ENCODE peak calls at places on chromosomes 7 and 10, in five cellular contexts. One of them, this sample, is unnamed.

GRCh38 chr10:47449102-47449978 is 34.6 kb downstream of the ANXA8 start:
- DNase-seq in fibroblast of lung: no peak
- DNase-seq in lung: no peak
- DNase-seq in endothelial cell of umbilical vein: no peak
- DNase-seq in ovary: no peak
- DNase-seq in this sample: no peak

GRCh38 chr7:130814753-130815152 is 80.7 kb upstream of the KLF14 start:
- DNase-seq in fibroblast of lung: peak; percentile 34
- DNase-seq in lung: no peak
- DNase-seq in endothelial cell of umbilical vein: peak; percentile 37
- DNase-seq in ovary: no peak
- DNase-seq in this sample: peak; percentile 70

GRCh38 chr7:114082934-114083647 is 164.3 kb upstream of the PPP1R3A start:
- DNase-seq in fibroblast of lung: peak; percentile 13
- DNase-seq in lung: no peak
- DNase-seq in endothelial cell of umbilical vein: peak; percentile 63
- DNase-seq in ovary: peak; percentile 31
- DNase-seq in this sample: peak; percentile 54

GRCh38 chr7:99380823-99381663 is 6.5 kb downstream of the ARPC1B start:
- DNase-seq in fibroblast of lung: no peak
- DNase-seq in lung: peak; percentile 50
- DNase-seq in endothelial cell of umbilical vein: no peak
- DNase-seq in ovary: no peak
- DNase-seq in this sample: peak; percentile 41

GRCh38 chr7:121084748-121085336 is 96.3 kb downstream of the CPED1 start:
- DNase-seq in fibroblast of lung: peak; percentile 96
- DNase-seq in lung: no peak
- DNase-seq in endothelial cell of umbilical vein: peak; percentile 67
- DNase-seq in ovary: no peak
- DNase-seq in this sample: peak; percentile 91

GRCh38 chr10:21533577-21534475 is at the start of gene MLLT10:
- DNase-seq in fibroblast of lung: peak; percentile 97
- DNase-seq in lung: peak; percentile 95
- DNase-seq in endothelial cell of umbilical vein: peak; percentile 97
- DNase-seq in ovary: peak; percentile 94
- DNase-seq in this sample: peak; percentile 96

GRCh38 chr7:33392143-33392542 is 262.8 kb downstream of the BBS9 start:
- DNase-seq in fibroblast of lung: no peak
- DNase-seq in lung: no peak
- DNase-seq in endothelial cell of umbilical vein: no peak
- DNase-seq in ovary: no peak
- DNase-seq in this sample: no peak

GRCh38 chr7:234712-235553 is 42.6 kb downstream of the FAM20C start:
- DNase-seq in fibroblast of lung: no peak
- DNase-seq in lung: no peak
- DNase-seq in endothelial cell of umbilical vein: no peak
- DNase-seq in ovary: peak; percentile 67
- DNase-seq in this sample: peak; percentile 64

GRCh38 chr7:117982071-117983055 is 109.1 kb upstream of the CTTNBP2 start:
- DNase-seq in fibroblast of lung: no peak
- DNase-seq in lung: no peak
- DNase-seq in endothelial cell of umbilical vein: peak; percentile 76
- DNase-seq in ovary: no peak
- DNase-seq in this sample: no peak

GRCh38 chr10:31886885-31887284 is 41.7 kb downstream of the ARHGAP12 start:
- DNase-seq in fibroblast of lung: peak; percentile 17
- DNase-seq in lung: no peak
- DNase-seq in endothelial cell of umbilical vein: no peak
- DNase-seq in ovary: no peak
- DNase-seq in this sample: no peak

GRCh38 chr7:147428075-147428474 is 1162.5 kb upstream of the C7orf33 start:
- DNase-seq in fibroblast of lung: no peak
- DNase-seq in lung: no peak
- DNase-seq in endothelial cell of umbilical vein: no peak
- DNase-seq in ovary: no peak
- DNase-seq in this sample: no peak

GRCh38 chr10:108789911-108790310 is 1133.4 kb downstream of the XPNPEP1 start:
- DNase-seq in fibroblast of lung: peak; percentile 92
- DNase-seq in lung: no peak
- DNase-seq in endothelial cell of umbilical vein: no peak
- DNase-seq in ovary: no peak
- DNase-seq in this sample: peak; percentile 89

GRCh38 chr7:90178592-90179279 is 24.5 kb downstream of the STEAP1 start:
- DNase-seq in fibroblast of lung: peak; percentile 93
- DNase-seq in lung: no peak
- DNase-seq in endothelial cell of umbilical vein: peak; percentile 85
- DNase-seq in ovary: no peak
- DNase-seq in this sample: peak; percentile 95

GRCh38 chr10:12638103-12638502 is 288.8 kb downstream of the CAMK1D start:
- DNase-seq in fibroblast of lung: peak; percentile 55
- DNase-seq in lung: no peak
- DNase-seq in endothelial cell of umbilical vein: no peak
- DNase-seq in ovary: no peak
- DNase-seq in this sample: peak; percentile 15

GRCh38 chr10:17479822-17480221 is 25.4 kb upstream of the ST8SIA6 start:
- DNase-seq in fibroblast of lung: peak; percentile 56
- DNase-seq in lung: no peak
- DNase-seq in endothelial cell of umbilical vein: no peak
- DNase-seq in ovary: no peak
- DNase-seq in this sample: no peak

GRCh38 chr7:133044722-133045473 is 37.0 kb downstream of the CHCHD3 start:
- DNase-seq in fibroblast of lung: no peak
- DNase-seq in lung: no peak
- DNase-seq in endothelial cell of umbilical vein: no peak
- DNase-seq in ovary: no peak
- DNase-seq in this sample: no peak

GRCh38 chr10:7318836-7319235 is 92.0 kb downstream of the SFMBT2 start:
- DNase-seq in fibroblast of lung: no peak
- DNase-seq in lung: no peak
- DNase-seq in endothelial cell of umbilical vein: no peak
- DNase-seq in ovary: no peak
- DNase-seq in this sample: no peak

GRCh38 chr7:106041140-106041717 is 70.9 kb downstream of the SYPL1 start:
- DNase-seq in fibroblast of lung: peak; percentile 34
- DNase-seq in lung: no peak
- DNase-seq in endothelial cell of umbilical vein: peak; percentile 35
- DNase-seq in ovary: no peak
- DNase-seq in this sample: peak; percentile 71

GRCh38 chr7:69624431-69624830 is 26.2 kb downstream of the AUTS2 start:
- DNase-seq in fibroblast of lung: no peak
- DNase-seq in lung: no peak
- DNase-seq in endothelial cell of umbilical vein: no peak
- DNase-seq in ovary: no peak
- DNase-seq in this sample: no peak

GRCh38 chr7:132075573-132075972 is 500.7 kb downstream of the PLXNA4 start:
- DNase-seq in fibroblast of lung: no peak
- DNase-seq in lung: no peak
- DNase-seq in endothelial cell of umbilical vein: no peak
- DNase-seq in ovary: no peak
- DNase-seq in this sample: peak; percentile 8

GRCh38 chr10:12846718-12847117 is 154.8 kb downstream of the CCDC3 start:
- DNase-seq in fibroblast of lung: peak; percentile 31
- DNase-seq in lung: no peak
- DNase-seq in endothelial cell of umbilical vein: no peak
- DNase-seq in ovary: no peak
- DNase-seq in this sample: no peak

GRCh38 chr10:116316533-116316932 is 7.7 kb upstream of the CCDC172 start:
- DNase-seq in fibroblast of lung: peak; percentile 56
- DNase-seq in lung: no peak
- DNase-seq in endothelial cell of umbilical vein: no peak
- DNase-seq in ovary: no peak
- DNase-seq in this sample: no peak

GRCh38 chr7:139999516-139999915 is 63.2 kb downstream of the PARP12 start:
- DNase-seq in fibroblast of lung: no peak
- DNase-seq in lung: no peak
- DNase-seq in endothelial cell of umbilical vein: no peak
- DNase-seq in ovary: no peak
- DNase-seq in this sample: no peak

GRCh38 chr7:99046722-99047121 is 97.2 kb downstream of the SMURF1 start:
- DNase-seq in fibroblast of lung: no peak
- DNase-seq in lung: no peak
- DNase-seq in endothelial cell of umbilical vein: no peak
- DNase-seq in ovary: no peak
- DNase-seq in this sample: no peak

GRCh38 chr10:69732826-69733150 is 68.9 kb upstream of the COL13A1 start:
- DNase-seq in fibroblast of lung: no peak
- DNase-seq in lung: no peak
- DNase-seq in endothelial cell of umbilical vein: no peak
- DNase-seq in ovary: no peak
- DNase-seq in this sample: no peak
- H3K4me1 ChIP-seq in fibroblast of lung: peaks cover 29% of the 10 kb centered on the region
- H3K4me1 ChIP-seq in lung: no peaks in the 10 kb centered on the region
- H3K4me1 ChIP-seq in endothelial cell of umbilical vein: peaks cover 17% of the 10 kb centered on the region
- H3K4me1 ChIP-seq in ovary: peaks cover 9% of the 10 kb centered on the region
- H3K4me1 ChIP-seq in this sample: peaks cover 37% of the 10 kb centered on the region

DNA sequence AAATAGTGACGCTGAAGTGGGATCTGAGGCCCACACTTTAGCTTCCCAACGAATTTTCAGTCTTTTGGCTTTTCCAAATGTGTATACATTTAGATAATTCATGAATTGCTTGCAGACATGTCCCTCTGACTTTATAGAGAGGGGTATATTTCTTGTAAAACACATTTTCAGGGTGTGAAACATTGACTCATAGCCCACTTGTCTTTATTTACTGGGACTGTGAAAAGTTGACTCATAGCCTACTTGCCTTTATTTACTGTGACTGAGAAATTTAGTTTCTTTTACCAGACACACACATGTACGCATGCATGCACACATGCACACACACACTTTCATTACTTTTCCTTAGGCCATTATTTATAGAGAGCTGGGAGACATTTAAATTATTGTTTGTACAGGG is 79.1 kb downstream of the VTI1A start:
- DNase-seq in fibroblast of lung: peak; percentile 41
- DNase-seq in lung: no peak
- DNase-seq in endothelial cell of umbilical vein: no peak
- DNase-seq in ovary: no peak
- DNase-seq in this sample: peak; percentile 42
- H3K4me1 ChIP-seq in fibroblast of lung: peaks cover 6% of the 10 kb centered on the region
- H3K4me1 ChIP-seq in lung: no peaks in the 10 kb centered on the region
- H3K4me1 ChIP-seq in endothelial cell of umbilical vein: no peaks in the 10 kb centered on the region
- H3K4me1 ChIP-seq in ovary: peaks cover under 1% of the 10 kb centered on the region
- H3K4me1 ChIP-seq in this sample: peaks cover 28% of the 10 kb centered on the region

GRCh38 chr10:117782276-117782675 is 239.7 kb downstream of the EMX2 start:
- DNase-seq in fibroblast of lung: no peak
- DNase-seq in lung: no peak
- DNase-seq in endothelial cell of umbilical vein: no peak
- DNase-seq in ovary: no peak
- DNase-seq in this sample: no peak

GRCh38 chr10:117784776-117785175 is 242.2 kb downstream of the EMX2 start:
- DNase-seq in fibroblast of lung: no peak
- DNase-seq in lung: no peak
- DNase-seq in endothelial cell of umbilical vein: no peak
- DNase-seq in ovary: no peak
- DNase-seq in this sample: no peak

GRCh38 chr10:117781216-117781836 is 238.8 kb downstream of the EMX2 start:
- DNase-seq in fibroblast of lung: no peak
- DNase-seq in lung: no peak
- DNase-seq in endothelial cell of umbilical vein: no peak
- DNase-seq in ovary: no peak
- DNase-seq in this sample: no peak

GRCh38 chr10:117780411-117780810 is 237.9 kb downstream of the EMX2 start:
- DNase-seq in fibroblast of lung: no peak
- DNase-seq in lung: no peak
- DNase-seq in endothelial cell of umbilical vein: no peak
- DNase-seq in ovary: no peak
- DNase-seq in this sample: no peak

DNA sequence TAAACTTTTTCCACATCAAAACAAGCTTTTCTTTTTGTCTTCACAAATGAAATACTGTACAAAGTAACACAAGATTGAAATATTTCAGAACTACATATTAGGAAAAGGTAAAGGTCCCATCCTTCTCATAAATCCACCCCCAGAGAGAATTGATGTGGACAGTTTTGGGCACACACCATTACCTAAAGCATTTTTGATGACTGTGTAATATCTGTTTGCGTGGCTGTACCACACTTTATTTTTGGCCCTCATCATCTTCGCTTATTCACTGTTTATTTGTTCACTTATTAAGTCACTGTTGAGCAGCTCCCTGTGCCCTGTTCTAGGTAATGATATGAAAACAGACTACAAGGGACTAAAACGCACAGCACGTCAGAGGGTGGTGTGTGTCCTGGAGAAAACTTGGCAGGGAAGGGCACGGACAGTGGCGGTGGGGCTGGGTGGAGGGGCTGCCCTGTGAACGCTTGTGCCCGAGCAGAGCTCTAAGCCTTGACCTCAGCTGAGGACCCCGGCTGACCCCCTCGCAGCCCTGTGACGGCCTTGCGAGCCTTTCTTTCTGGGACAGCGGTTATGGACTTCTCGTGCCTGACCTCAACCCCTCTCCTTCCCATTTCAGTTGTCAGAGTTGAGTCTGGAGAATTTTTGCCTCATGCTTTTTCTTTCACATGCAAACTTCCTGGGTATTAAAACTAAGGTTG is 241.3 kb downstream of the EMX2 start:
- DNase-seq in fibroblast of lung: no peak
- DNase-seq in lung: no peak
- DNase-seq in endothelial cell of umbilical vein: no peak
- DNase-seq in ovary: no peak
- DNase-seq in this sample: no peak
- H3K4me1 ChIP-seq in fibroblast of lung: no peaks in the 10 kb centered on the region
- H3K4me1 ChIP-seq in lung: no peaks in the 10 kb centered on the region
- H3K4me1 ChIP-seq in endothelial cell of umbilical vein: no peaks in the 10 kb centered on the region
- H3K4me1 ChIP-seq in ovary: no peaks in the 10 kb centered on the region
- H3K4me1 ChIP-seq in this sample: no peaks in the 10 kb centered on the region

GRCh38 chr10:14555806-14556205 is 218.9 kb downstream of the FAM107B start:
- DNase-seq in fibroblast of lung: no peak
- DNase-seq in lung: no peak
- DNase-seq in endothelial cell of umbilical vein: no peak
- DNase-seq in ovary: no peak
- DNase-seq in this sample: no peak

GRCh38 chr10:14556285-14556956 is 218.3 kb downstream of the FAM107B start:
- DNase-seq in fibroblast of lung: peak; percentile 22
- DNase-seq in lung: no peak
- DNase-seq in endothelial cell of umbilical vein: peak; percentile 59
- DNase-seq in ovary: no peak
- DNase-seq in this sample: no peak

GRCh38 chr10:14553434-14553833 is 221.3 kb downstream of the FAM107B start:
- DNase-seq in fibroblast of lung: peak; percentile 65
- DNase-seq in lung: no peak
- DNase-seq in endothelial cell of umbilical vein: no peak
- DNase-seq in ovary: no peak
- DNase-seq in this sample: peak; percentile 88

GRCh38 chr10:14554091-14554842 is 220.4 kb downstream of the FAM107B start:
- DNase-seq in fibroblast of lung: peak; percentile 19
- DNase-seq in lung: no peak
- DNase-seq in endothelial cell of umbilical vein: peak; percentile 51
- DNase-seq in ovary: no peak
- DNase-seq in this sample: no peak

DNA sequence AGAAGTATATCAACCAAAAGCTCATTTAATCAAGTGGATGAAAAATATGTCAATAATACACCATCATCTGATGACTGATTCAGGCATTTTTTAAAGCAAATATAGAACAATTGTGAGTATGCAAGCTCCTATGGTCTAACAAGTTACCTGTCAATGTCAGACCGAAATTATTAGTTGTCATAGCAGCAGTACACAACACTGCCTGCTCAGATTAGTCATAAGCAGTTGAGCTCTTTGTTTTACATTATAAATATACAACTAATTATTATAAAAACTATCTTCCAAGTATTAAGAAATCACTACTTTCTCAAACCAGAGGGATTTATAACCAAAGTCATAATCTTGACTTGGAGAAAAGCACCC is 219.9 kb downstream of the FAM107B start:
- DNase-seq in fibroblast of lung: peak; percentile 29
- DNase-seq in lung: no peak
- DNase-seq in endothelial cell of umbilical vein: peak; percentile 62
- DNase-seq in ovary: no peak
- DNase-seq in this sample: no peak
- H3K4me1 ChIP-seq in fibroblast of lung: peaks cover 5% of the 10 kb centered on the region
- H3K4me1 ChIP-seq in lung: no peaks in the 10 kb centered on the region
- H3K4me1 ChIP-seq in endothelial cell of umbilical vein: peaks cover 53% of the 10 kb centered on the region
- H3K4me1 ChIP-seq in ovary: no peaks in the 10 kb centered on the region
- H3K4me1 ChIP-seq in this sample: peaks cover 4% of the 10 kb centered on the region

This sample was measured in GM23248.